ENCODE peak calls at places on chromosomes 12 and 14, in five cellular contexts. X is BE2C, V is SK-N-SH, A is IMR-90, N is brain microvascular endothelial cell. F is an unnamed sample.

GRCh38 chr12:27821259-27821973 is 41.4 kb upstream of the MANSC4 start:
- DNase-seq in N (peak; percentile 85), V (peak; percentile 51), A (peak; percentile 85), X (peak; percentile 52), F (peak; percentile 83)

GRCh38 chr14:95515080-95515489 is 1.4 kb downstream of the SYNE3 start:
- DNase-seq in X (peak; percentile 63), N (no peak), A (no peak), V (peak; percentile 70), F (no peak)

GRCh38 chr14:29354446-29354845 is 573.2 kb downstream of the PRKD1 start:
- DNase-seq in V (no peak), N (no peak), A (peak; percentile 7), X (no peak), F (no peak)

GRCh38 chr14:75254381-75254821 is 24.2 kb upstream of the FOS start:
- DNase-seq in X (no peak), A (no peak), V (no peak), N (no peak), F (no peak)

GRCh38 chr12:28089363-28089762 is 100.9 kb upstream of the CCDC91 start:
- DNase-seq in X (no peak), N (peak; percentile 47), A (peak; percentile 37), V (no peak), F (no peak)

GRCh38 chr12:104792570-104792969 is 165.5 kb downstream of the SLC41A2 start:
- DNase-seq in N (peak; percentile 89), A (peak; percentile 86), X (no peak), V (no peak), F (no peak)

GRCh38 chr12:51636581-51636980 is 45.5 kb downstream of the SCN8A start:
- DNase-seq in A (peak; percentile 39), N (no peak), V (no peak), X (no peak), F (no peak)

GRCh38 chr12:56518570-56518969 is 3.0 kb upstream of the RBMS2 start:
- DNase-seq in V (no peak), N (no peak), A (peak; percentile 66), X (no peak), F (no peak)

GRCh38 chr12:27279836-27280235 is 35.8 kb downstream of the STK38L start:
- DNase-seq in V (no peak), N (no peak), A (no peak), X (no peak), F (no peak)

GRCh38 chr14:101553393-101553792 is 7.9 kb upstream of the DIO3 start:
- DNase-seq in V (no peak), A (no peak), X (no peak), N (no peak), F (no peak)

GRCh38 chr12:121649403-121649802 is 20.1 kb downstream of the MORN3 start:
- DNase-seq in V (no peak), N (no peak), X (no peak), A (no peak), F (no peak)

GRCh38 chr14:99234982-99235491 is 37.0 kb downstream of the BCL11B start:
- DNase-seq in X (no peak), N (no peak), V (no peak), A (no peak), F (no peak)

GRCh38 chr14:99568567-99569560 is 35.1 kb downstream of the CCDC85C start:
- DNase-seq in A (peak; percentile 63), N (no peak), X (peak; percentile 64), V (no peak), F (peak; percentile 24)

GRCh38 chr12:76706099-76706498 is 57.8 kb upstream of the ZDHHC17 start:
- DNase-seq in X (no peak), A (peak; percentile 56), N (no peak), V (no peak), F (peak; percentile 30)

GRCh38 chr12:130955238-130955816 is 1.6 kb downstream of the ADGRD1 start:
- DNase-seq in X (no peak), N (no peak), A (no peak), V (no peak), F (no peak)

GRCh38 chr12:80935076-80935475 is 2.7 kb downstream of the LIN7A start:
- DNase-seq in X (no peak), V (no peak), N (no peak), A (no peak), F (no peak)

GRCh38 chr12:7190268-7191055 is 976 bp downstream of the PEX5 start:
- DNase-seq in X (peak; percentile 32), V (no peak), N (no peak), A (peak; percentile 6), F (peak; percentile 16)

GRCh38 chr12:69410571-69410970 is 51.0 kb downstream of the YEATS4 start:
- DNase-seq in V (no peak), X (no peak), N (no peak), A (no peak), F (no peak)

GRCh38 chr14:100531152-100531551 is 56.1 kb downstream of the BEGAIN start:
- DNase-seq in X (no peak), N (no peak), A (no peak), V (no peak), F (no peak)

DNA sequence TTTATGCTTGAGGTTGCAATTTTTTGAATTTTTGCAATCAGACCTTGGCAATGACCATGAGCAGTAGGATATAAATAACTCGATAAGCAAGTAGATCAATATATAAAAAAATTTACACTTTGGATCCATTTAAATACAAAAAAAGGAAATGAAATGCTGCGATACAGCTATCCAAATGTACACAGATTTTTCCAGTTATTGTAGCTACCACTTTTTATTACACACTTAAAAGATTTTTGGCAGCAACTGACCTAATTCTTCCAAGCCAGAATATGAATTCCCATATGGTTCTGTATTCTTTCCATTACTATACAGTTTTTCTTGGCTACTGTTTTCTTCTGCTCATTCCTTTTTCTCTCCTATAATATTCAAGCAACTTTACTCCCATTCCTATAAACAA is 52.2 kb downstream of the TMTC1 start:
- DNase-seq in N (no peak), A (no peak), V (no peak), X (no peak), F (no peak)
- TF ChIP-seq CTCF in N (no peak), A (no peak), V (no peak), X (no peak), F (no peak)

DNA sequence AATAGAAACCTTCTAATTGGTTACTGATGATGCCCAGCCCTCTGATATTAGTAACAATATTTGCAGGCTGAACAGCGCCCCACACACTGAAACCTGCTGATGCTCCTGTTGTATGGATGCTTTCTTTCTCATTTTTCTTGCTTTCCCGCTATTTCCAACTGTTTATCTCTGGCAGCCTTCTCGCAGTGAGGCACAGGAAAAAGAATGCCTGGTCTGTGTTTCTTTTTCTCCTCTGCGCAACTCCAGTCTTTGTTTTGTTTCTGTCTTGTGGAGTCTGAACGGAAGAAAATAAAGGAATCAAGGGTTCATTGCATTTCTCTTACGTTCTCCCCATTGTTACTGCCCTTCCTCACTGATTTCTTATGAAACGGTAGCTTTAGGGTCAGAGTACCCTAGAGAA is 451.2 kb downstream of the EGLN3 start:
- DNase-seq in V (no peak), N (no peak), X (no peak), A (no peak), F (no peak)
- H3K4me3 ChIP-seq in V (no peak overlapping the region), N (peak overlapping the region; percentile 24), X (no peak overlapping the region), A (no peak overlapping the region), F (no peak overlapping the region)

GRCh38 chr12:128471491-128471890 is 204.5 kb downstream of the TMEM132C start:
- DNase-seq in X (no peak), A (no peak), N (no peak), V (no peak), F (no peak)
- TF ChIP-seq CTCF in X (no peak), A (no peak), N (no peak), V (no peak), F (no peak)

DNA sequence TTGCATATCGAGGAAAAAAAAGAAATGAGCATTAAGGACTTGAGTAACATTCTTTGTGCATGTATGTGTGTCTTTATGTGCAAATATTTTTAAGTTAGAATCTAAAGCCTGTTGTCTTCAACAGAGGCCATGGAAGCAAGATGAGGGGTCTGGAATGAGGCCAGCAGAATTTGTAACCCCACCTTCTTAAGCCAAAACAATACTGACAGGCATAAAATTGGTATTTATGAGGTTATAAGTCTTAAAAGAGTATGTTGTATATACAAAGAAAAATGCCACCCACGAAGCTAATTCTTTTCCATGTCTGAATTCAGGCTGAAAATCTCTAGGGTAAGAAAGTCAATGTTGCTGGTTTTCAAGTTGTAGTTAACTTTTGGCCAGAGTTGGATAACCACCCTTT is 86.2 kb upstream of the TMTC1 start:
- DNase-seq in V (no peak), A (no peak), X (no peak), N (no peak), F (no peak)
- H3K4me3 ChIP-seq in V (no peak overlapping the region), A (no peak overlapping the region), X (no peak overlapping the region), N (no peak overlapping the region), F (no peak overlapping the region)

GRCh38 chr12:54021432-54022013 is 6.7 kb upstream of the HOXC6 start:
- DNase-seq in A (no peak), V (no peak), X (peak; percentile 76), N (no peak), F (peak; percentile 38)
- TF ChIP-seq CTCF in A (no peak), V (no peak), X (peak; percentile 63), N (no peak), F (peak; percentile 23)

GRCh38 chr12:125533434-125534029 is 468.3 kb downstream of the AACS start:
- DNase-seq in N (no peak), A (no peak), V (peak; percentile 80), X (peak; percentile 70), F (peak; percentile 35)
- H3K4me3 ChIP-seq in N (no peak overlapping the region), A (no peak overlapping the region), V (no peak overlapping the region), X (no peak overlapping the region), F (no peak overlapping the region)

GRCh38 chr12:128800606-128801005 is 23.2 kb downstream of the SLC15A4 start:
- DNase-seq in A (no peak), X (no peak), V (no peak), N (no peak), F (no peak)

GRCh38 chr12:128797119-128798118 is 26.3 kb downstream of the SLC15A4 start:
- DNase-seq in N (no peak), A (peak; percentile 63), X (no peak), V (no peak), F (no peak)

GRCh38 chr12:128795530-128796361 is 28.0 kb downstream of the SLC15A4 start:
- DNase-seq in N (no peak), X (no peak), A (no peak), V (no peak), F (peak; percentile 48)

GRCh38 chr12:128796439-128797118 is 27.2 kb downstream of the SLC15A4 start:
- DNase-seq in N (no peak), A (no peak), X (no peak), V (no peak), F (peak; percentile 44)

DNA sequence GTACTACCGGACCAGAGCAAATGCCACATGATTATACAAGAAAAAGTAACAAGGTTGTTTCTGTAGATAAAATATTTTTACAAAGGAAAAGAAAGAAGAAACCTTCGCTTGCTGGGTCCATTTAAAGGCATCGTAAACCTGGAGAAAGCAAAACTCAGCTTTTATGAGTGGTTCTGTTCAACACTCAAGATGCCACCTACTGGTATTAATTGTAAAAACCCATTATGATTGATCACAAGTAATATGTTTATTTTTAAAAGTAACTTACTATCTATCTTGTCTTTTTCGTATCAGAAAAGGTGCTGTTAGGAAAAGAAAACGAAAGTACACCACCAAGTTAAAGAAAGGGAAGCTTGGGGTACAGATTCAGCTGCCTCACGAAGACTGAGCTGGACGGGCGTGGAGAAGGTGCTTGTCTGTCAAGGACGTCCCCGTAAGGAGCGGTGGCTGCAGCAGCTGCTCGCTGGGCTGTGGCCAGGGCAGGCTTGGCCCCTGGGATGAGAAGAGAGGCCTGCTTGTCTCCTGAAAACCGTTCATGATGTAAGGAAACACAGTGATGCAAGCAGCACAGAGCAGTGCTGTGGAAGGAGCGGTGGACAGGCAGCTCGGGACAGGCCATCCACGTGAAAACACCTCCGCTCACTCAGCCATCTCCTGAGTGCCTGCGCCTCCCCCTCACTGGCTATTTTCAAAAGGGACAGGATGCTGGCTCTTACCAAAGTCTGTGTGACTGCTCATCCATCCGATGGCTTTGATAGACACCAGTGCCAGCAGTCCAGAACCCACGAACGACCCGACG is 25.0 kb downstream of the SLC15A4 start:
- DNase-seq in A (no peak), X (no peak), N (no peak), V (no peak), F (peak; percentile 68)
- TF ChIP-seq CTCF in A (peak; percentile 13), X (no peak), N (peak; percentile 12), V (peak; percentile 28), F (peak; percentile 13)

GRCh38 chr12:14284189-14284722 is 81.2 kb upstream of the ATF7IP start:
- DNase-seq in V (no peak), A (peak; percentile 10), N (no peak), X (no peak), F (peak; percentile 85)
- H3K4me3 ChIP-seq in V (no peak overlapping the region), A (no peak overlapping the region), N (no peak overlapping the region), X (no peak overlapping the region), F (peak overlapping the region; percentile 66)